ENCODE peak calls at places on chromosomes 12 and 14, in four cellular contexts. T, K, L and S are unnamed samples.

GRCh38 chr12:25977047-25977446 is 18.6 kb downstream of the RASSF8 start:
- DNase-seq in T (no peak), K (no peak), L (no peak), S (no peak)

GRCh38 chr12:124338448-124338847 is 43.6 kb downstream of the RFLNA start:
- DNase-seq in T (no peak), K (no peak), L (no peak), S (no peak)

GRCh38 chr12:54352891-54353874 is 11.1 kb downstream of the GPR84 start:
- DNase-seq in T (no peak), K (no peak), L (no peak), S (no peak)

GRCh38 chr14:79899610-79900009 is 311.7 kb downstream of the DIO2 start:
- DNase-seq in T (no peak), K (no peak), L (no peak), S (no peak)

GRCh38 chr12:89162704-89163261 is 189.5 kb downstream of the DUSP6 start:
- DNase-seq in T (no peak), K (no peak), L (peak), S (no peak)

GRCh38 chr12:43740511-43741100 is 18.0 kb downstream of the PUS7L start:
- DNase-seq in T (no peak), K (no peak), L (no peak), S (no peak)

GRCh38 chr14:68771631-68772030 is 21.2 kb downstream of the ZFP36L1 start:
- DNase-seq in T (no peak), K (no peak), L (no peak), S (no peak)

GRCh38 chr12:6839482-6840201 is 1.1 kb upstream of the GNB3 start:
- DNase-seq in T (no peak), K (no peak), L (no peak), S (no peak)

GRCh38 chr14:48323655-48324054 is 648.2 kb upstream of the MDGA2 start:
- DNase-seq in T (no peak), K (no peak), L (no peak), S (no peak)

GRCh38 chr12:54053625-54054441 is at the start of gene HOXC4:
- DNase-seq in T (no peak), K (no peak), L (no peak), S (no peak)

GRCh38 chr14:73738518-73739173 is 24.5 kb upstream of the PNMA1 start:
- DNase-seq in T (no peak), K (no peak), L (no peak), S (no peak)

GRCh38 chr12:9750276-9751203 is 10.2 kb downstream of the CD69 start:
- DNase-seq in T (peak), K (peak), L (peak), S (peak)

GRCh38 chr12:20105938-20106337 is 262.4 kb upstream of the PDE3A start:
- DNase-seq in T (no peak), K (no peak), L (no peak), S (no peak)

GRCh38 chr12:46830731-46831334 is 5.0 kb upstream of the SLC38A4 start:
- DNase-seq in T (no peak), K (no peak), L (no peak), S (no peak)

GRCh38 chr12:75571204-75571603 is 59.8 kb upstream of the KRR1 start:
- DNase-seq in T (no peak), K (no peak), L (no peak), S (no peak)

GRCh38 chr14:68042002-68042401 is 222.4 kb downstream of the RAD51B start:
- DNase-seq in T (no peak), K (no peak), L (no peak), S (no peak)

GRCh38 chr14:91872011-91872476 is 4.7 kb upstream of the TC2N start:
- DNase-seq in T (peak), K (no peak), L (peak), S (no peak)